ENCODE peak calls at places on chromosomes 11 and 22, in nine cellular contexts. U is iris pigment epithelial cell; T is hippocampal formation; W is amniotic epithelial cell; Y is brain pericyte; H is ovary; K is choroid plexus epithelial cell; O is activated T-helper 9 cell treated with anti-CD3 and anti-CD28 coated beads, Interleukin-2, amount 50 U/mL, for 16 hours; F is MCF 10A. Q is an unnamed sample.

GRCh38 chr11:84247931-84248330 is 961.8 kb upstream of the CCDC90B start:
- DNase-seq in F (no peak), K (peak), H (no peak), O (no peak), T (no peak), U (peak), W (peak), Y (no peak), Q (no peak)

GRCh38 chr11:5004429-5005274 is 10.0 kb downstream of the OR51L1 start:
- DNase-seq in T (peak), F (peak), Y (peak), H (no peak), K (peak), U (peak), O (no peak), W (peak), Q (peak)

GRCh38 chr11:3920148-3920852 is 64.8 kb downstream of the STIM1 start:
- DNase-seq in Y (no peak), H (no peak), U (peak), W (peak), F (peak), K (peak), O (peak), T (no peak), Q (no peak)

GRCh38 chr22:45533731-45534130 is 31.0 kb downstream of the FBLN1 start:
- DNase-seq in K (no peak), Y (no peak), O (no peak), T (no peak), U (no peak), W (no peak), F (no peak), H (no peak), Q (no peak)

GRCh38 chr11:108018708-108019107 is 10.0 kb downstream of the CUL5 start:
- DNase-seq in F (no peak), U (no peak), W (no peak), O (no peak), K (no peak), H (no peak), Y (no peak), T (no peak), Q (no peak)

GRCh38 chr11:129881570-129882170 is 13.7 kb downstream of the NFRKB start:
- DNase-seq in K (peak), Y (no peak), T (no peak), H (no peak), F (peak), U (peak), O (peak), W (peak), Q (peak)

GRCh38 chr11:61357233-61357893 is 4.3 kb downstream of the CYB561A3 start:
- DNase-seq in F (no peak), U (no peak), W (no peak), K (no peak), Y (no peak), T (no peak), O (no peak), H (no peak), Q (no peak)

GRCh38 chr11:112597290-112597689 is 336.6 kb upstream of the PLET1 start:
- DNase-seq in Y (no peak), H (no peak), O (no peak), U (no peak), F (no peak), W (no peak), T (no peak), K (no peak), Q (no peak)

GRCh38 chr11:45453721-45454120 is 167.6 kb upstream of the SYT13 start:
- DNase-seq in W (no peak), F (no peak), U (no peak), Y (no peak), O (no peak), K (no peak), H (no peak), T (no peak), Q (no peak)

GRCh38 chr11:122202951-122203456 is 87.0 kb upstream of the BLID start:
- DNase-seq in T (peak), Y (no peak), U (peak), F (peak), O (no peak), H (peak), W (peak), K (peak), Q (peak)

GRCh38 chr11:125263268-125263790 is 98.8 kb downstream of the PKNOX2 start:
- DNase-seq in Y (peak), O (no peak), T (peak), K (peak), W (peak), U (peak), F (no peak), H (peak), Q (peak)

Q was measured in dermis blood vessel endothelial cell.